ENCODE peak calls at places on chromosome 3, in eight cellular contexts. One of them, this sample, is unnamed.

GRCh38 chr3:98573231-98573728 is 20.1 kb downstream of the CPOX start:
- DNase-seq in SK-N-SH: peak
- DNase-seq in esophagus muscularis mucosa: no peak
- DNase-seq in stomach: no peak
- DNase-seq in A549: peak
- DNase-seq in H1: no peak
- DNase-seq in ovary: no peak
- DNase-seq in sigmoid colon: no peak
- DNase-seq in this sample: no peak

GRCh38 chr3:46680298-46680826 is 13.1 kb downstream of the ALS2CL start:
- DNase-seq in SK-N-SH: no peak
- DNase-seq in esophagus muscularis mucosa: no peak
- DNase-seq in stomach: no peak
- DNase-seq in A549: no peak
- DNase-seq in H1: no peak
- DNase-seq in ovary: no peak
- DNase-seq in sigmoid colon: peak
- DNase-seq in this sample: no peak

GRCh38 chr3:52436500-52437106 is 8.3 kb downstream of the SEMA3G start:
- DNase-seq in SK-N-SH: peak
- DNase-seq in esophagus muscularis mucosa: no peak
- DNase-seq in stomach: no peak
- DNase-seq in A549: no peak
- DNase-seq in H1: no peak
- DNase-seq in ovary: no peak
- DNase-seq in sigmoid colon: peak
- DNase-seq in this sample: no peak

GRCh38 chr3:37053337-37053736 is 60.0 kb downstream of the MLH1 start:
- DNase-seq in SK-N-SH: no peak
- DNase-seq in esophagus muscularis mucosa: no peak
- DNase-seq in stomach: no peak
- DNase-seq in A549: no peak
- DNase-seq in H1: no peak
- DNase-seq in ovary: no peak
- DNase-seq in sigmoid colon: no peak
- DNase-seq in this sample: no peak

GRCh38 chr3:181278468-181279238 is 289.1 kb upstream of the DNAJC19 start:
- DNase-seq in SK-N-SH: peak
- DNase-seq in esophagus muscularis mucosa: no peak
- DNase-seq in stomach: no peak
- DNase-seq in A549: no peak
- DNase-seq in H1: no peak
- DNase-seq in ovary: no peak
- DNase-seq in sigmoid colon: no peak
- DNase-seq in this sample: no peak

GRCh38 chr3:52108302-52109232 is 45.7 kb downstream of the POC1A start:
- DNase-seq in SK-N-SH: peak
- DNase-seq in esophagus muscularis mucosa: no peak
- DNase-seq in stomach: no peak
- DNase-seq in A549: no peak
- DNase-seq in H1: no peak
- DNase-seq in ovary: peak
- DNase-seq in sigmoid colon: peak
- DNase-seq in this sample: no peak

GRCh38 chr3:182711261-182711683 is 82.0 kb upstream of the ATP11B start:
- DNase-seq in SK-N-SH: no peak
- DNase-seq in esophagus muscularis mucosa: no peak
- DNase-seq in stomach: no peak
- DNase-seq in A549: no peak
- DNase-seq in H1: no peak
- DNase-seq in ovary: no peak
- DNase-seq in sigmoid colon: no peak
- DNase-seq in this sample: peak

GRCh38 chr3:149371001-149371722 is 6.3 kb downstream of the TM4SF1 start:
- DNase-seq in SK-N-SH: no peak
- DNase-seq in esophagus muscularis mucosa: no peak
- DNase-seq in stomach: no peak
- DNase-seq in A549: no peak
- DNase-seq in H1: no peak
- DNase-seq in ovary: no peak
- DNase-seq in sigmoid colon: no peak
- DNase-seq in this sample: peak

GRCh38 chr3:179962617-179963387 is 73.9 kb downstream of the PEX5L start:
- DNase-seq in SK-N-SH: no peak
- DNase-seq in esophagus muscularis mucosa: no peak
- DNase-seq in stomach: no peak
- DNase-seq in A549: no peak
- DNase-seq in H1: no peak
- DNase-seq in ovary: no peak
- DNase-seq in sigmoid colon: no peak
- DNase-seq in this sample: no peak

GRCh38 chr3:194512895-194513601 is 26.2 kb upstream of the ATP13A3 start:
- DNase-seq in SK-N-SH: no peak
- DNase-seq in esophagus muscularis mucosa: no peak
- DNase-seq in stomach: peak
- DNase-seq in A549: no peak
- DNase-seq in H1: no peak
- DNase-seq in ovary: no peak
- DNase-seq in sigmoid colon: no peak
- DNase-seq in this sample: peak

GRCh38 chr3:177917234-177917861 is 618.9 kb upstream of the KCNMB2 start:
- DNase-seq in SK-N-SH: no peak
- DNase-seq in esophagus muscularis mucosa: no peak
- DNase-seq in stomach: no peak
- DNase-seq in A549: no peak
- DNase-seq in H1: no peak
- DNase-seq in ovary: no peak
- DNase-seq in sigmoid colon: no peak
- DNase-seq in this sample: no peak

GRCh38 chr3:50237133-50237651 is 1.2 kb downstream of the GNAI2 start:
- DNase-seq in SK-N-SH: peak
- DNase-seq in esophagus muscularis mucosa: no peak
- DNase-seq in stomach: no peak
- DNase-seq in A549: no peak
- DNase-seq in H1: peak
- DNase-seq in ovary: peak
- DNase-seq in sigmoid colon: no peak
- DNase-seq in this sample: no peak

GRCh38 chr3:71908001-71908400 is 123.1 kb upstream of the PROK2 start:
- DNase-seq in SK-N-SH: peak
- DNase-seq in esophagus muscularis mucosa: no peak
- DNase-seq in stomach: no peak
- DNase-seq in A549: no peak
- DNase-seq in H1: no peak
- DNase-seq in ovary: peak
- DNase-seq in sigmoid colon: no peak
- DNase-seq in this sample: no peak

GRCh38 chr3:123244128-123244527 is 42.4 kb downstream of the SEC22A start:
- DNase-seq in SK-N-SH: no peak
- DNase-seq in esophagus muscularis mucosa: no peak
- DNase-seq in stomach: no peak
- DNase-seq in A549: no peak
- DNase-seq in H1: no peak
- DNase-seq in ovary: no peak
- DNase-seq in sigmoid colon: no peak
- DNase-seq in this sample: no peak

GRCh38 chr3:191139771-191140170 is 59.3 kb upstream of the OSTN start:
- DNase-seq in SK-N-SH: no peak
- DNase-seq in esophagus muscularis mucosa: no peak
- DNase-seq in stomach: no peak
- DNase-seq in A549: no peak
- DNase-seq in H1: no peak
- DNase-seq in ovary: no peak
- DNase-seq in sigmoid colon: no peak
- DNase-seq in this sample: no peak

GRCh38 chr3:146209371-146209770 is 41.5 kb downstream of the PLSCR4 start:
- DNase-seq in SK-N-SH: no peak
- DNase-seq in esophagus muscularis mucosa: no peak
- DNase-seq in stomach: no peak
- DNase-seq in A549: no peak
- DNase-seq in H1: no peak
- DNase-seq in ovary: no peak
- DNase-seq in sigmoid colon: no peak
- DNase-seq in this sample: no peak

GRCh38 chr3:24373198-24373959 is 121.3 kb downstream of the THRB start:
- DNase-seq in SK-N-SH: no peak
- DNase-seq in esophagus muscularis mucosa: no peak
- DNase-seq in stomach: peak
- DNase-seq in A549: no peak
- DNase-seq in H1: no peak
- DNase-seq in ovary: no peak
- DNase-seq in sigmoid colon: peak
- DNase-seq in this sample: peak

DNA sequence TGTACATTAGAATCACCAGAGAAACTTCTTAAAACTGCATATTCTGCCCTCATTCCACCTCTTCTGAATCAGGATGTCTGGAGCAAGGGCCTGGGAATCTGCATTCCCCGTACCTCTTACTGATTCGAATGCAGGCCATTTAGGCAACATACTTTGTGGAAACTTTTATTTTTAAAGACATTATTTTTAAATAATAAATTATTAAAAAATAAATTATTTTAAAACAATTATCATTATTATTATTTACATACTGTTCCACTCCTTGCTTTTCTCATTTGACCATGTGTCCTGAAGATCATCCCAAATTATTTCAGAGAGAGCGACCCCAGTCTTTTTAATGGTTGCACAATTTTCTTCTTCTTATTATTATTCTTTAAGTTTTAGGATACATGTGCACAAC is 336.6 kb upstream of the TBC1D5 start:
- DNase-seq in SK-N-SH: no peak
- DNase-seq in esophagus muscularis mucosa: no peak
- DNase-seq in stomach: no peak
- DNase-seq in A549: no peak
- DNase-seq in H1: no peak
- DNase-seq in ovary: no peak
- DNase-seq in sigmoid colon: no peak
- DNase-seq in this sample: no peak
- TF ChIP-seq EP300 in SK-N-SH: no peak
- TF ChIP-seq EP300 in esophagus muscularis mucosa: no peak
- TF ChIP-seq EP300 in stomach: no peak
- TF ChIP-seq EP300 in A549: no peak
- TF ChIP-seq EP300 in H1: no peak
- TF ChIP-seq EP300 in ovary: no peak
- TF ChIP-seq EP300 in sigmoid colon: no peak
- TF ChIP-seq EP300 in this sample: no peak

GRCh38 chr3:120182613-120183524 is 88.6 kb upstream of the GSK3B start:
- DNase-seq in SK-N-SH: no peak
- DNase-seq in esophagus muscularis mucosa: peak
- DNase-seq in stomach: no peak
- DNase-seq in A549: no peak
- DNase-seq in H1: peak
- DNase-seq in ovary: no peak
- DNase-seq in sigmoid colon: no peak
- DNase-seq in this sample: no peak

GRCh38 chr3:120177907-120178306 is 83.7 kb upstream of the GSK3B start:
- DNase-seq in SK-N-SH: no peak
- DNase-seq in esophagus muscularis mucosa: peak
- DNase-seq in stomach: no peak
- DNase-seq in A549: no peak
- DNase-seq in H1: no peak
- DNase-seq in ovary: no peak
- DNase-seq in sigmoid colon: no peak
- DNase-seq in this sample: peak

GRCh38 chr3:120177151-120177550 is 82.9 kb upstream of the GSK3B start:
- DNase-seq in SK-N-SH: peak
- DNase-seq in esophagus muscularis mucosa: peak
- DNase-seq in stomach: no peak
- DNase-seq in A549: peak
- DNase-seq in H1: no peak
- DNase-seq in ovary: no peak
- DNase-seq in sigmoid colon: no peak
- DNase-seq in this sample: peak

GRCh38 chr3:120181632-120182031 is 87.4 kb upstream of the GSK3B start:
- DNase-seq in SK-N-SH: no peak
- DNase-seq in esophagus muscularis mucosa: peak
- DNase-seq in stomach: no peak
- DNase-seq in A549: no peak
- DNase-seq in H1: peak
- DNase-seq in ovary: no peak
- DNase-seq in sigmoid colon: no peak
- DNase-seq in this sample: no peak

GRCh38 chr3:120180731-120181412 is 86.6 kb upstream of the GSK3B start:
- DNase-seq in SK-N-SH: no peak
- DNase-seq in esophagus muscularis mucosa: peak
- DNase-seq in stomach: no peak
- DNase-seq in A549: no peak
- DNase-seq in H1: no peak
- DNase-seq in ovary: no peak
- DNase-seq in sigmoid colon: no peak
- DNase-seq in this sample: peak
- TF ChIP-seq EP300 in SK-N-SH: no peak
- TF ChIP-seq EP300 in esophagus muscularis mucosa: no peak
- TF ChIP-seq EP300 in stomach: no peak
- TF ChIP-seq EP300 in A549: no peak
- TF ChIP-seq EP300 in H1: no peak
- TF ChIP-seq EP300 in ovary: no peak
- TF ChIP-seq EP300 in sigmoid colon: no peak
- TF ChIP-seq EP300 in this sample: no peak

GRCh38 chr3:126934991-126935390 is 47.9 kb upstream of the PLXNA1 start:
- DNase-seq in SK-N-SH: no peak
- DNase-seq in esophagus muscularis mucosa: no peak
- DNase-seq in stomach: no peak
- DNase-seq in A549: no peak
- DNase-seq in H1: no peak
- DNase-seq in ovary: no peak
- DNase-seq in sigmoid colon: peak
- DNase-seq in this sample: no peak
- TF ChIP-seq EP300 in SK-N-SH: no peak
- TF ChIP-seq EP300 in esophagus muscularis mucosa: no peak
- TF ChIP-seq EP300 in stomach: no peak
- TF ChIP-seq EP300 in A549: no peak
- TF ChIP-seq EP300 in H1: no peak
- TF ChIP-seq EP300 in ovary: no peak
- TF ChIP-seq EP300 in sigmoid colon: no peak
- TF ChIP-seq EP300 in this sample: no peak

GRCh38 chr3:28290863-28291300 is 49.5 kb downstream of the CMC1 start:
- DNase-seq in SK-N-SH: no peak
- DNase-seq in esophagus muscularis mucosa: no peak
- DNase-seq in stomach: no peak
- DNase-seq in A549: no peak
- DNase-seq in H1: no peak
- DNase-seq in ovary: no peak
- DNase-seq in sigmoid colon: no peak
- DNase-seq in this sample: no peak

GRCh38 chr3:28292622-28293021 is 51.2 kb downstream of the CMC1 start:
- DNase-seq in SK-N-SH: no peak
- DNase-seq in esophagus muscularis mucosa: no peak
- DNase-seq in stomach: no peak
- DNase-seq in A549: no peak
- DNase-seq in H1: no peak
- DNase-seq in ovary: no peak
- DNase-seq in sigmoid colon: no peak
- DNase-seq in this sample: no peak

GRCh38 chr3:28295819-28296364 is 52.6 kb upstream of the ZCWPW2 start:
- DNase-seq in SK-N-SH: no peak
- DNase-seq in esophagus muscularis mucosa: no peak
- DNase-seq in stomach: no peak
- DNase-seq in A549: no peak
- DNase-seq in H1: no peak
- DNase-seq in ovary: no peak
- DNase-seq in sigmoid colon: no peak
- DNase-seq in this sample: no peak

GRCh38 chr3:28294667-28295413 is 53.4 kb downstream of the CMC1 start:
- DNase-seq in SK-N-SH: no peak
- DNase-seq in esophagus muscularis mucosa: no peak
- DNase-seq in stomach: no peak
- DNase-seq in A549: no peak
- DNase-seq in H1: no peak
- DNase-seq in ovary: no peak
- DNase-seq in sigmoid colon: no peak
- DNase-seq in this sample: no peak

GRCh38 chr3:28291577-28291976 is 50.2 kb downstream of the CMC1 start:
- DNase-seq in SK-N-SH: no peak
- DNase-seq in esophagus muscularis mucosa: no peak
- DNase-seq in stomach: no peak
- DNase-seq in A549: no peak
- DNase-seq in H1: no peak
- DNase-seq in ovary: no peak
- DNase-seq in sigmoid colon: no peak
- DNase-seq in this sample: no peak
- TF ChIP-seq EP300 in SK-N-SH: no peak
- TF ChIP-seq EP300 in esophagus muscularis mucosa: no peak
- TF ChIP-seq EP300 in stomach: no peak
- TF ChIP-seq EP300 in A549: no peak
- TF ChIP-seq EP300 in H1: no peak
- TF ChIP-seq EP300 in ovary: no peak
- TF ChIP-seq EP300 in sigmoid colon: no peak
- TF ChIP-seq EP300 in this sample: no peak

This sample was measured in HepG2.